ENCODE peak calls at places on chromosomes 16 and 17, in six cellular contexts. D is NCI-H460; W is activated naive CD4-positive, alpha-beta T cell; K is T-helper 1 cell; G is HTR-8/SVneo; U is C1 segment of cervical spinal cord. I is an unnamed sample.

GRCh38 chr16:81403601-81404391 is 40.8 kb upstream of the CMIP start:
- DNase-seq in D (peak; percentile 78), W (peak; percentile 78), K (peak; percentile 72), G (peak; percentile 91), U (peak; percentile 26), I (peak; percentile 84)

GRCh38 chr16:47903470-47903869 is 252.3 kb downstream of the ABCC12 start:
- DNase-seq in D (no peak), W (no peak), K (no peak), G (no peak), U (no peak), I (no peak)

GRCh38 chr17:62950067-62950466 is 16.0 kb upstream of the TANC2 start:
- DNase-seq in D (no peak), W (no peak), K (no peak), G (peak; percentile 32), U (no peak), I (no peak)

GRCh38 chr17:28216528-28216927 is 102.5 kb upstream of the TMEM97 start:
- DNase-seq in D (peak; percentile 25), W (no peak), K (no peak), G (no peak), U (no peak), I (no peak)

GRCh38 chr17:76492989-76493501 is 8.2 kb downstream of the RHBDF2 start:
- DNase-seq in D (no peak), W (no peak), K (peak; percentile 65), G (peak; percentile 69), U (peak; percentile 55), I (peak; percentile 27)

GRCh38 chr17:80877829-80878303 is 113.8 kb upstream of the CHMP6 start:
- DNase-seq in D (no peak), W (no peak), K (no peak), G (no peak), U (no peak), I (no peak)

GRCh38 chr16:49365711-49366509 is 7.7 kb upstream of the C16orf78 start:
- DNase-seq in D (no peak), W (no peak), K (no peak), G (no peak), U (no peak), I (no peak)

GRCh38 chr17:67562036-67562435 is 155.7 kb upstream of the NOL11 start:
- DNase-seq in D (no peak), W (no peak), K (no peak), G (no peak), U (no peak), I (no peak)

GRCh38 chr16:85894266-85894665 is 4.7 kb upstream of the IRF8 start:
- DNase-seq in D (no peak), W (no peak), K (no peak), G (no peak), U (no peak), I (no peak)

GRCh38 chr16:52446076-52446475 is 100.9 kb downstream of the TOX3 start:
- DNase-seq in D (no peak), W (no peak), K (no peak), G (no peak), U (no peak), I (no peak)

I was measured in effector memory CD8-positive, alpha-beta T cell.